ENCODE peak calls at places on chromosomes 2 and 18, in eight cellular contexts. N is PC-3, B is HepG2, A is mesendoderm, D is GM23248, T is NT2/D1, K is IMR-90, S is HCT116. E is an unnamed sample.
A peak's percentile ranks its signal among the peaks of the same experiment; 100 is the strongest.

GRCh38 chr2:20153131-20153851 is 71.6 kb downstream of the SDC1 start:
- DNase-seq in N (no peak), B (no peak), A (no peak), D (no peak), T (no peak), K (no peak), S (no peak), E (no peak)

GRCh38 chr2:208794288-208794975 is 387.8 kb downstream of the PTH2R start:
- DNase-seq in N (no peak), B (peak; percentile 39), A (no peak), D (no peak), T (no peak), K (no peak), S (no peak), E (no peak)

GRCh38 chr2:196335238-196335637 is 163.9 kb upstream of the STK17B start:
- DNase-seq in N (peak; percentile 98), B (no peak), A (peak; percentile 94), D (peak; percentile 80), T (peak; percentile 66), K (peak; percentile 94), S (no peak), E (peak; percentile 75)

GRCh38 chr18:21391074-21391673 is 149.1 kb downstream of the GREB1L start:
- DNase-seq in N (peak; percentile 99), B (no peak), A (peak; percentile 70), D (peak; percentile 85), T (no peak), K (peak; percentile 53), S (peak; percentile 89), E (no peak)

GRCh38 chr18:8705941-8706544 is 687 bp downstream of the MTCL1 start:
- DNase-seq in N (peak; percentile 10), B (no peak), A (peak; percentile 17), D (peak; percentile 65), T (no peak), K (no peak), S (no peak), E (peak; percentile 65)

GRCh38 chr2:195411219-195411687 is 245.8 kb upstream of the SLC39A10 start:
- DNase-seq in N (peak; percentile 86), B (no peak), A (no peak), D (peak; percentile 70), T (no peak), K (peak; percentile 69), S (no peak), E (no peak)

GRCh38 chr2:41830600-41830999 is 217.2 kb upstream of the PKDCC start:
- DNase-seq in N (no peak), B (no peak), A (peak; percentile 30), D (no peak), T (no peak), K (no peak), S (no peak), E (no peak)

GRCh38 chr18:40056085-40056484 is 1898.9 kb upstream of the PIK3C3 start:
- DNase-seq in N (no peak), B (no peak), A (no peak), D (no peak), T (no peak), K (no peak), S (no peak), E (no peak)

GRCh38 chr18:44939037-44939665 is 258.5 kb downstream of the SETBP1 start:
- DNase-seq in N (peak; percentile 12), B (no peak), A (no peak), D (no peak), T (no peak), K (no peak), S (no peak), E (no peak)

GRCh38 chr2:15122915-15123314 is 438.2 kb downstream of the NBAS start:
- DNase-seq in N (no peak), B (no peak), A (no peak), D (peak; percentile 41), T (no peak), K (peak; percentile 29), S (no peak), E (no peak)

GRCh38 chr2:106845716-106846115 is 40.3 kb downstream of the ST6GAL2 start:
- DNase-seq in N (no peak), B (no peak), A (no peak), D (no peak), T (no peak), K (no peak), S (no peak), E (no peak)

GRCh38 chr2:102258386-102259074 is 52.8 kb upstream of the IL1RL1 start:
- DNase-seq in N (peak; percentile 85), B (no peak), A (peak; percentile 47), D (peak; percentile 98), T (no peak), K (peak; percentile 97), S (peak; percentile 29), E (no peak)

GRCh38 chr2:111162718-111163331 is 42.1 kb downstream of the BCL2L11 start:
- DNase-seq in N (no peak), B (peak; percentile 33), A (no peak), D (no peak), T (no peak), K (peak; percentile 43), S (no peak), E (peak; percentile 30)

GRCh38 chr2:159209341-159210306 is 76.9 kb downstream of the WDSUB1 start:
- DNase-seq in N (no peak), B (no peak), A (no peak), D (no peak), T (no peak), K (no peak), S (no peak), E (peak; percentile 32)

GRCh38 chr2:190792956-190793888 is 87.4 kb upstream of the GLS start:
- DNase-seq in N (no peak), B (no peak), A (no peak), D (no peak), T (no peak), K (no peak), S (no peak), E (no peak)

DNA sequence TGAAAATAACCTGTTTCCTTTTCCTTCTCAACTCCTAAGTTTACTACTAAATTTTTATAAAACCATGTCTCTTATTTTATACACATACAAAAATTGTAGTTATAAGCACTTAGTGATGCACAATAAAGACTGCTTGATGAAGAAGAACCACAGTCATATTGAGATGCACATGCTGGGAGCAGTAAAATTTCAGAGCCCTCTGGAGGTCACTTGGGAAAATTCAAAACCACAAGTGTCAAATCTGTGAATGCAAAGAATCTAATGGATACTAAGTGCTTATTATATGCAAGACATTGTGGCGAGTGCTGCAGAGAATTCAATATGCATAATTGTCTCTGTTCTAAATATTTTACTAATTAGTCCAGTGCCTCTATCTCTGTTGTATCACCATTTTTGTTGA is 180.5 kb downstream of the VWC2L start:
- DNase-seq in N (peak; percentile 48), B (peak; percentile 7), A (no peak), D (no peak), T (no peak), K (peak; percentile 12), S (no peak), E (no peak)
- H3K36me3 ChIP-seq in N (no peaks in the 10 kb centered on the region), B (no peaks in the 10 kb centered on the region), A (no peaks in the 10 kb centered on the region), D (no peaks in the 10 kb centered on the region), T (no peaks in the 10 kb centered on the region), K (no peaks in the 10 kb centered on the region), S (no peaks in the 10 kb centered on the region), E (no peaks in the 10 kb centered on the region)

GRCh38 chr18:48846423-48846932 is 104.3 kb downstream of the SMAD7 start:
- DNase-seq in N (no peak), B (no peak), A (no peak), D (no peak), T (no peak), K (no peak), S (no peak), E (no peak)

GRCh38 chr18:48851563-48851962 is 99.2 kb downstream of the SMAD7 start:
- DNase-seq in N (no peak), B (no peak), A (no peak), D (no peak), T (no peak), K (no peak), S (no peak), E (peak; percentile 67)

GRCh38 chr18:48850891-48851302 is 99.9 kb downstream of the SMAD7 start:
- DNase-seq in N (no peak), B (no peak), A (peak; percentile 80), D (no peak), T (no peak), K (peak; percentile 54), S (no peak), E (peak; percentile 78)

GRCh38 chr18:48847807-48848486 is 102.8 kb downstream of the SMAD7 start:
- DNase-seq in N (no peak), B (no peak), A (no peak), D (no peak), T (no peak), K (no peak), S (no peak), E (no peak)

DNA sequence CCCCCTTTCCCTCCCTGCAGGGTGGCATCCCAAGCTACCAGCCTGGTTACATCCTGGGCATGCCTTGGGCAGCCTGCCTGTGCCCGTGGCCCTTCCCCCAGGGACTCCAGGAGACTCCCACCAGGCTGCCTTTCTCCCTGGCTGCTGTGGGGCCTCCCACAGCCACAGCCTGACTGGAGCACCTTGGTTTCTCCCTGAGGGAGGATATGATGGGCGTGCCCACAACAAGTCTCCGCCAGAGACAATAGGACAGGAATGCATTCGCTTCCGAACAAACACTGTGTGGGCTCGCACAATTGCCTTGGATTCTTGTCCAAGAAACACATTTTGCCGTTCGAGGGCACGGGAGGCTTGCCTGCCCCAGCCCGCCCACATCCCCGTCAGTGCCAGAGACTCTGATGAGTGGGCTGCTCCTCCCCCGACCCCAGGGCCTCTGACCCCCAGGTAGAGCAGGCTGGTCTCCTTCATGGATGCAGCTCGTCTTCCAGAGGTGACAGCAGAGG is 102.1 kb downstream of the SMAD7 start:
- DNase-seq in N (no peak), B (no peak), A (no peak), D (no peak), T (no peak), K (no peak), S (no peak), E (no peak)
- H3K9ac ChIP-seq in N (no peak overlapping the region), B (no peak overlapping the region), A (peak overlapping the region; percentile 17), D (no peak overlapping the region), T (peak overlapping the region; percentile 67), K (no peak overlapping the region), S (no peak overlapping the region), E (no peak overlapping the region)

DNA sequence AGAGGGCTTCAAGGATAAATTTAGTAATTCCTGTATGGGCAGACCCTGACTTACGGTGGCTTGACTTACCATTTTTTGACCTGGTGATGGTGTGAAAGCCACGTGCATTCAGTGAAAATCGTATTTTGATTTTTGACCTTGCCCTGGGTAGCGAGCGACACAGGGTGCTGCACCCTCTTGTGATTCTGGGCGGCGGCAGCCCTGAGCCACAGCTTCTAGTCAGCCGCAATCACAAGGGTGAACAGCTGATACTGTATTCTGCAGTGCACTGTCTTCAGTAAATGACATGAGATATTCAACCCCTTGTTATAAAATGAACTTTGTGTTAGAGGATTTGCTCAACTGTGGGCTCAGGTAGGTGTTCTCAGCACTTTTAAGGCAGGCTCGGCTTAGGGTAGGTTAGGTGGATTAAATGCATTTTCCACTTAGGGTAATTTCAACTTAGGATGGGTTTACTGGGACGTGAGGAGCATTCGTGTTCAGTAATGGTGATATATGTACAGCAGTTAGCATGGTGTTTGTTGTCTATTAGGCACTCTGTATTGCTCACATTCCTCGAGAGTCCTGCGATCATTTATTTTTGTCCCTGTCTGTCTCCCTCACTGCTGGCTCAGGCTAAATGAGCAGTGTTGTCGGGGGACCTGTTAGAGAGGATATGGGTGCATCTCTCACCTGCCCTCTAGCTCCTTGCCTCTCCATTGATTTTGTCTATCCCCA is 109.9 kb downstream of the CEP192 start:
- DNase-seq in N (no peak), B (no peak), A (no peak), D (no peak), T (no peak), K (no peak), S (no peak), E (no peak)
- H3K36me3 ChIP-seq in N (peaks cover 67% of the 10 kb centered on the region), B (peaks cover 12% of the 10 kb centered on the region), A (peaks cover 18% of the 10 kb centered on the region), D (peaks cover 23% of the 10 kb centered on the region), T (peaks cover 71% of the 10 kb centered on the region), K (peaks cover 54% of the 10 kb centered on the region), S (peaks cover 48% of the 10 kb centered on the region), E (peaks cover 86% of the 10 kb centered on the region)

GRCh38 chr2:16666453-16666801 is 793 bp upstream of the CYRIA start:
- DNase-seq in N (no peak), B (no peak), A (peak; percentile 43), D (no peak), T (peak; percentile 30), K (peak; percentile 79), S (no peak), E (peak; percentile 65)
- H3K9ac ChIP-seq in N (no peak overlapping the region), B (no peak overlapping the region), A (no peak overlapping the region), D (no peak overlapping the region), T (no peak overlapping the region), K (no peak overlapping the region), S (no peak overlapping the region), E (no peak overlapping the region)